ENCODE peak calls at places on chromosome 11, in four cellular contexts. V is astrocyte of the cerebellum, B is fibroblast of the aortic adventitia, Z is HFF-Myc. I is an unnamed sample.

GRCh38 chr11:114076974-114077373 is 17.5 kb downstream of the ZBTB16 start:
- DNase-seq in V (no peak), B (no peak), Z (no peak), I (no peak)

GRCh38 chr11:27553186-27553585 is 46.6 kb upstream of the LIN7C start:
- DNase-seq in V (no peak), B (no peak), Z (no peak), I (no peak)

GRCh38 chr11:34149786-34150185 is 44.4 kb downstream of the NAT10 start:
- DNase-seq in V (no peak), B (peak), Z (no peak), I (no peak)

GRCh38 chr11:108207683-108208060 is 14.8 kb downstream of the NPAT start:
- DNase-seq in V (no peak), B (no peak), Z (no peak), I (no peak)

GRCh38 chr11:105456950-105457349 is 152.9 kb upstream of the GRIA4 start:
- DNase-seq in V (no peak), B (no peak), Z (no peak), I (no peak)

GRCh38 chr11:976431-977160 is 50.9 kb downstream of the AP2A2 start:
- DNase-seq in V (peak), B (peak), Z (no peak), I (no peak)

GRCh38 chr11:133526790-133527189 is 5.5 kb downstream of the OPCML start:
- DNase-seq in V (no peak), B (no peak), Z (no peak), I (no peak)

GRCh38 chr11:19963697-19964340 is 196.5 kb downstream of the DBX1 start:
- DNase-seq in V (no peak), B (no peak), Z (no peak), I (no peak)

GRCh38 chr11:1401656-1402221 is 12.0 kb downstream of the BRSK2 start:
- DNase-seq in V (peak), B (peak), Z (peak), I (peak)

GRCh38 chr11:83836883-83837654 is 550.9 kb upstream of the CCDC90B start:
- DNase-seq in V (peak), B (peak), Z (no peak), I (no peak)

GRCh38 chr11:5596611-5597201 is at the start of gene TRIM6:
- DNase-seq in V (no peak), B (peak), Z (no peak), I (no peak)

GRCh38 chr11:2248242-2248641 is 22.1 kb downstream of the ASCL2 start:
- DNase-seq in V (no peak), B (no peak), Z (no peak), I (no peak)

GRCh38 chr11:42976636-42977217 is 335.1 kb upstream of the API5 start:
- DNase-seq in V (no peak), B (no peak), Z (no peak), I (no peak)

GRCh38 chr11:76327756-76328388 is 53.1 kb downstream of the THAP12 start:
- DNase-seq in V (no peak), B (no peak), Z (no peak), I (no peak)

GRCh38 chr11:98601181-98601773 is 419.5 kb upstream of the CNTN5 start:
- DNase-seq in V (no peak), B (no peak), Z (no peak), I (no peak)

GRCh38 chr11:104090767-104091166 is 54.3 kb downstream of the DDI1 start:
- DNase-seq in V (no peak), B (no peak), Z (no peak), I (no peak)

GRCh38 chr11:78203184-78203583 is 14.5 kb downstream of the USP35 start:
- DNase-seq in V (no peak), B (no peak), Z (no peak), I (no peak)

GRCh38 chr11:75265851-75266531 is 25.4 kb downstream of the TPBGL start:
- DNase-seq in V (no peak), B (peak), Z (no peak), I (no peak)

GRCh38 chr11:72439455-72439854 is 5.1 kb upstream of the CLPB start:
- DNase-seq in V (peak), B (peak), Z (peak), I (peak)

GRCh38 chr11:130435671-130436070 is 7.3 kb upstream of the ADAMTS8 start:
- DNase-seq in V (no peak), B (peak), Z (no peak), I (no peak)

GRCh38 chr11:70872950-70873735 is 379.2 kb downstream of the SHANK2 start:
- DNase-seq in V (no peak), B (no peak), Z (no peak), I (no peak)

GRCh38 chr11:129930306-129930705 is 34.9 kb upstream of the NFRKB start:
- DNase-seq in V (no peak), B (no peak), Z (no peak), I (no peak)

GRCh38 chr11:47330002-47330911 is 22.2 kb downstream of the MYBPC3 start:
- DNase-seq in V (no peak), B (no peak), Z (no peak), I (peak)

GRCh38 chr11:70523384-70524095 is 125.2 kb downstream of the CTTN start:
- DNase-seq in V (no peak), B (no peak), Z (no peak), I (no peak)

GRCh38 chr11:12888525-12889158 is 120.5 kb upstream of the RASSF10 start:
- DNase-seq in V (peak), B (peak), Z (peak), I (peak)

GRCh38 chr11:32071811-32072210 is 19.1 kb upstream of the RCN1 start:
- DNase-seq in V (peak), B (peak), Z (no peak), I (peak)

GRCh38 chr11:102603091-102603490 is 22.0 kb downstream of the MMP20 start:
- DNase-seq in V (peak), B (peak), Z (no peak), I (peak)

GRCh38 chr11:84012171-84012826 is 726.1 kb upstream of the CCDC90B start:
- DNase-seq in V (peak), B (no peak), Z (no peak), I (no peak)

GRCh38 chr11:66978229-66978628 is 3.1 kb downstream of the C11orf86 start:
- DNase-seq in V (no peak), B (no peak), Z (no peak), I (no peak)

GRCh38 chr11:6617315-6617781 is 1.9 kb downstream of the TPP1 start:
- DNase-seq in V (no peak), B (no peak), Z (no peak), I (no peak)
- H3K4me3 ChIP-seq in V (peak), B (peak), Z (peak), I (no peak)

DNA sequence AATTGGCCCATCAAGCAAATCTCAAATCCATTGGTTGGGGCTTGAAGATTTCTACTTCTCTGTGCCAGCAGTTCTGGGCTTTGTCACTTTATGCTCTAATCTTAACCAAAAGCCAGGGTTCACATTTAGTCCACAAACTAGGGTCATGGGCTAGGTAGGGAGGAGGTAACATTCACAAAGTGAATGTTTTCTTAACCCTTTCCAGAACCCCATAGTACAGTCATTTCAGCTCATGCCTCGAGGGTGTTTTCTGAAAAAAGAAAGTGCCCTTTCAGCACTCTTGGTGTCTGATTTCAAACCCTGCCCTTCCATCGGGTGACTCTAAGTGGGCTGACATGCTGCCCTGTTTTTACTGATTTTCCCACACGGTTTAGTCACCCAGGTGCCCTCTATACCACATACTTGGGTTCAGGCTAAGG is 2.6 kb downstream of the POU2AF1 start:
- DNase-seq in V (no peak), B (no peak), Z (no peak), I (no peak)
- H3K4me3 ChIP-seq in V (no peak), B (no peak), Z (no peak), I (no peak)

GRCh38 chr11:62851807-62852522 is 12.6 kb upstream of the WDR74 start:
- DNase-seq in V (no peak), B (no peak), Z (no peak), I (no peak)
- H3K4me3 ChIP-seq in V (no peak), B (no peak), Z (peak), I (no peak)

DNA sequence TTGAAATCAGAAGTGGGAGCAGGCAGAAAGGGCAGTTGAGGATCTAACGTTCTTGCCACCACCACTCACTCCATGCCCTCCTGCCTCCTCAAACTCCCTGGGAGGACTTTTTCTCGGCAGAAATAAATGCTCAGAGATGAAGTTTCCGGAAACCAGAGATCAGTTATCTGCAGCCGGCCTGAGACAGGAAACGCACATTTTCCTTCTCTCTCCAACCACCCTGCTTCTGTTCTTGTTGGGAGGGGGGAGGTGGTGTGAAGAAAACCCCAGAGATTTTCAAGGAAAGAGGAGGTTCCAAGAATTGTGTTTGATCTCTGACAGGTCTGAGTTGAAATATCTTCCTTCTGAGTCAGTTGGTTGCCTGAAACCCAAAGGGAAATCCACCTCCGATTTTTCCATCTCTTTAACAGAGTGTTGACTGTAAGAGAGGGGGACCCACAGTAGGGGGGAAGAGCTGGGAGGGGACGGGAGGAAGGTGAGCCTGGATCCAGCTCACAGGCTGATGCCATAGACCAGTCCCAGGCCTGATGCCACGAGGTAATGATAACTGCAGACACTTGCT is 100.8 kb downstream of the TRAF6 start:
- DNase-seq in V (no peak), B (peak), Z (no peak), I (peak)
- H3K4me3 ChIP-seq in V (no peak), B (no peak), Z (no peak), I (no peak)

GRCh38 chr11:93846411-93846810 is 4.0 kb downstream of the VSTM5 start:
- DNase-seq in V (no peak), B (peak), Z (no peak), I (no peak)
- H3K4me3 ChIP-seq in V (no peak), B (no peak), Z (no peak), I (no peak)

GRCh38 chr11:63573881-63574855 is 11.0 kb upstream of the PLAAT2 start:
- DNase-seq in V (peak), B (peak), Z (no peak), I (peak)
- H3K4me3 ChIP-seq in V (no peak), B (peak), Z (no peak), I (peak)

I was measured in skeletal muscle cell.